ENCODE peak calls at places on chromosome 10, in five cellular contexts. One of them, this sample, is unnamed.

GRCh38 chr10:60042262-60042661 is 135.9 kb upstream of the CCDC6 start:
- DNase-seq in activated T-cell treated with anti-CD3 and anti-CD28 coated beads for 24 hours: no peak
- DNase-seq in HTR-8/SVneo: no peak
- DNase-seq in lung: no peak
- DNase-seq in D341Med: no peak
- DNase-seq in this sample: no peak

GRCh38 chr10:125707852-125708468 is 11.5 kb upstream of the EDRF1 start:
- DNase-seq in HTR-8/SVneo: peak; percentile 44
- DNase-seq in activated T-cell treated with anti-CD3 and anti-CD28 coated beads for 24 hours: no peak
- DNase-seq in D341Med: no peak
- DNase-seq in lung: no peak
- DNase-seq in this sample: no peak

GRCh38 chr10:132847856-132848255 is 61.9 kb upstream of the NKX6-2 start:
- DNase-seq in lung: no peak
- DNase-seq in D341Med: no peak
- DNase-seq in activated T-cell treated with anti-CD3 and anti-CD28 coated beads for 24 hours: no peak
- DNase-seq in HTR-8/SVneo: no peak
- DNase-seq in this sample: no peak

GRCh38 chr10:117375360-117376147 is at the start of gene PDZD8:
- DNase-seq in D341Med: peak; percentile 90
- DNase-seq in HTR-8/SVneo: peak; percentile 81
- DNase-seq in lung: peak; percentile 94
- DNase-seq in activated T-cell treated with anti-CD3 and anti-CD28 coated beads for 24 hours: peak; percentile 88
- DNase-seq in this sample: peak; percentile 68

GRCh38 chr10:652226-652625 is 37.2 kb downstream of the DIP2C start:
- DNase-seq in lung: no peak
- DNase-seq in HTR-8/SVneo: no peak
- DNase-seq in activated T-cell treated with anti-CD3 and anti-CD28 coated beads for 24 hours: no peak
- DNase-seq in D341Med: no peak
- DNase-seq in this sample: no peak

GRCh38 chr10:59648711-59649201 is 60.9 kb downstream of the SLC16A9 start:
- DNase-seq in activated T-cell treated with anti-CD3 and anti-CD28 coated beads for 24 hours: no peak
- DNase-seq in lung: no peak
- DNase-seq in D341Med: peak; percentile 87
- DNase-seq in HTR-8/SVneo: no peak
- DNase-seq in this sample: no peak

GRCh38 chr10:8600192-8600591 is 545.7 kb downstream of the GATA3 start:
- DNase-seq in lung: no peak
- DNase-seq in D341Med: no peak
- DNase-seq in HTR-8/SVneo: peak; percentile 19
- DNase-seq in activated T-cell treated with anti-CD3 and anti-CD28 coated beads for 24 hours: no peak
- DNase-seq in this sample: no peak

GRCh38 chr10:37747081-37747480 is 110.3 kb downstream of the ZNF248 start:
- DNase-seq in activated T-cell treated with anti-CD3 and anti-CD28 coated beads for 24 hours: no peak
- DNase-seq in lung: no peak
- DNase-seq in HTR-8/SVneo: no peak
- DNase-seq in D341Med: no peak
- DNase-seq in this sample: no peak

GRCh38 chr10:90530526-90530925 is 327.3 kb downstream of the HTR7 start:
- DNase-seq in activated T-cell treated with anti-CD3 and anti-CD28 coated beads for 24 hours: no peak
- DNase-seq in D341Med: peak; percentile 27
- DNase-seq in lung: no peak
- DNase-seq in HTR-8/SVneo: no peak
- DNase-seq in this sample: no peak

GRCh38 chr10:6054884-6055283 is 7.3 kb downstream of the IL2RA start:
- DNase-seq in D341Med: no peak
- DNase-seq in activated T-cell treated with anti-CD3 and anti-CD28 coated beads for 24 hours: no peak
- DNase-seq in lung: peak; percentile 25
- DNase-seq in HTR-8/SVneo: no peak
- DNase-seq in this sample: no peak

GRCh38 chr10:29688230-29688634 is 53.5 kb upstream of the SVIL start:
- DNase-seq in activated T-cell treated with anti-CD3 and anti-CD28 coated beads for 24 hours: no peak
- DNase-seq in lung: no peak
- DNase-seq in HTR-8/SVneo: no peak
- DNase-seq in D341Med: no peak
- DNase-seq in this sample: no peak